ENCODE peak calls at places on chromosomes 3 and 15, in nine cellular contexts. N is cardiac muscle cell, S is activated T-helper 1 cell treated with Interleukin-2 at 50 U/mL for 16 hours, E is dermis blood vessel endothelial cell, Y is OCI-LY7, M is aorta, H is osteocyte, K is EH, I is endothelial cell. O is an unnamed sample.
A peak's percentile ranks its signal among the peaks of the same experiment; 100 is the strongest.

GRCh38 chr3:170100937-170101336 is 63.1 kb downstream of the GPR160 start:
- DNase-seq in M (no peak), I (no peak), Y (no peak), E (no peak), H (no peak), S (no peak), K (no peak), N (no peak), O (no peak)

GRCh38 chr3:185308126-185308754 is 54.4 kb upstream of the EHHADH start:
- DNase-seq in S (no peak), M (no peak), Y (peak; percentile 55), H (no peak), E (peak; percentile 86), N (peak; percentile 56), I (peak; percentile 66), K (peak; percentile 72), O (peak; percentile 43)

GRCh38 chr15:35107561-35107960 is 22.5 kb upstream of the NANOGP8 start:
- DNase-seq in M (no peak), K (no peak), I (no peak), H (no peak), S (no peak), N (no peak), E (no peak), Y (no peak), O (no peak)

GRCh38 chr3:178419078-178419477 is 117.2 kb upstream of the KCNMB2 start:
- DNase-seq in I (no peak), Y (no peak), E (no peak), H (no peak), S (no peak), M (no peak), K (peak; percentile 31), N (no peak), O (no peak)

GRCh38 chr15:47157827-47158226 is 559.5 kb upstream of the SEMA6D start:
- DNase-seq in N (no peak), I (no peak), M (no peak), K (no peak), H (no peak), Y (no peak), E (no peak), S (no peak), O (no peak)

GRCh38 chr15:75161106-75161505 is 40.6 kb upstream of the C15orf39 start:
- DNase-seq in S (no peak), M (no peak), N (no peak), Y (no peak), K (no peak), E (no peak), H (no peak), I (no peak), O (no peak)

GRCh38 chr3:129276385-129276784 is 2.3 kb upstream of the HMCES start:
- DNase-seq in N (no peak), M (no peak), H (no peak), I (no peak), E (no peak), K (no peak), Y (peak; percentile 99), S (no peak), O (no peak)

GRCh38 chr3:65729553-65729952 is 309.2 kb downstream of the MAGI1 start:
- DNase-seq in H (no peak), I (no peak), N (no peak), Y (no peak), K (peak; percentile 86), E (peak; percentile 85), S (no peak), M (no peak), O (no peak)

GRCh38 chr15:37057831-37058230 is 42.5 kb downstream of the MEIS2 start:
- DNase-seq in N (no peak), I (no peak), M (no peak), E (no peak), H (no peak), K (no peak), S (no peak), Y (no peak), O (no peak)

GRCh38 chr3:9915252-9916141 is 1.4 kb upstream of the IL17RC start:
- DNase-seq in S (no peak), N (peak; percentile 73), E (peak; percentile 78), K (peak; percentile 84), H (peak; percentile 89), I (peak; percentile 66), Y (no peak), M (peak; percentile 85), O (peak; percentile 37)

GRCh38 chr3:57298041-57298440 is 5.6 kb upstream of the ASB14 start:
- DNase-seq in M (no peak), N (no peak), I (no peak), H (no peak), K (peak; percentile 7), E (peak; percentile 29), S (no peak), Y (no peak), O (no peak)

GRCh38 chr3:15646924-15647511 is 45.5 kb downstream of the BTD start:
- DNase-seq in S (no peak), K (peak; percentile 99), Y (no peak), H (peak; percentile 92), N (no peak), E (peak; percentile 98), M (peak; percentile 80), I (no peak), O (no peak)

GRCh38 chr15:34223904-34224596 is 766 bp upstream of the EMC4 start:
- DNase-seq in H (no peak), Y (peak; percentile 7), K (no peak), N (no peak), E (peak; percentile 22), S (no peak), M (no peak), I (no peak), O (peak; percentile 29)

GRCh38 chr3:38001456-38002081 is 11.0 kb downstream of the VILL start:
- DNase-seq in S (no peak), I (no peak), H (no peak), M (peak; percentile 42), E (no peak), N (no peak), K (no peak), Y (no peak), O (no peak)

GRCh38 chr3:43852066-43852465 is 161.3 kb downstream of the ABHD5 start:
- DNase-seq in E (no peak), I (no peak), S (no peak), Y (no peak), N (no peak), M (no peak), K (peak; percentile 54), H (no peak), O (no peak)

GRCh38 chr3:150870406-150870805 is 34.8 kb downstream of the MINDY4B start:
- DNase-seq in M (no peak), H (no peak), S (no peak), K (peak; percentile 68), Y (no peak), N (no peak), I (no peak), E (no peak), O (no peak)

GRCh38 chr3:115146418-115147328 is at the start of gene ZBTB20:
- DNase-seq in Y (peak; percentile 72), E (peak; percentile 82), M (peak; percentile 81), K (peak; percentile 82), S (peak; percentile 50), N (peak; percentile 78), H (peak; percentile 88), I (peak; percentile 66), O (peak; percentile 67)

GRCh38 chr15:39362832-39363561 is 217.9 kb upstream of the THBS1 start:
- DNase-seq in E (peak; percentile 97), I (no peak), H (peak; percentile 88), S (no peak), M (no peak), K (peak; percentile 99), N (no peak), Y (no peak), O (no peak)

GRCh38 chr3:127360647-127361046 is 72.8 kb upstream of the PRR20G start:
- DNase-seq in I (no peak), H (no peak), N (no peak), Y (no peak), E (no peak), K (no peak), S (no peak), M (no peak), O (no peak)

GRCh38 chr15:96320703-96321421 is 9.6 kb upstream of the NR2F2 start:
- DNase-seq in S (no peak), E (peak; percentile 32), Y (no peak), H (no peak), N (no peak), M (no peak), K (no peak), I (no peak), O (no peak)

GRCh38 chr3:177836671-177837070 is 639.4 kb upstream of the TBL1XR1 start:
- DNase-seq in N (no peak), K (no peak), M (no peak), E (no peak), I (no peak), Y (no peak), H (no peak), S (no peak), O (no peak)

O was measured in T-helper 2 cell.